ENCODE peak calls at places on chromosome 22, in four cellular contexts. S, I, G and L are unnamed samples.

GRCh38 chr22:48799227-48799970 is 1028.3 kb downstream of the BRD1 start:
- DNase-seq in S (no peak), I (no peak), G (no peak), L (no peak)

GRCh38 chr22:16949561-16949960 is 58.5 kb downstream of the GAB4 start:
- DNase-seq in S (no peak), I (no peak), G (no peak), L (no peak)

GRCh38 chr22:29569011-29569678 is 11.8 kb downstream of the NIPSNAP1 start:
- DNase-seq in S (no peak), I (no peak), G (no peak), L (no peak)

GRCh38 chr22:42364641-42365336 is 67.4 kb downstream of the NFAM1 start:
- DNase-seq in S (peak; percentile 70), I (no peak), G (no peak), L (peak; percentile 67)

GRCh38 chr22:43263645-43264514 is 76.9 kb upstream of the TTLL12 start:
- DNase-seq in S (peak; percentile 59), I (peak; percentile 21), G (peak; percentile 65), L (peak; percentile 61)

GRCh38 chr22:25492950-25493790 is 71.3 kb upstream of the GRK3 start:
- DNase-seq in S (no peak), I (no peak), G (no peak), L (no peak)

GRCh38 chr22:47194476-47195155 is 432.2 kb downstream of the TBC1D22A start:
- DNase-seq in S (no peak), I (no peak), G (no peak), L (peak; percentile 44)

GRCh38 chr22:48734961-48735360 is 1092.7 kb downstream of the BRD1 start:
- DNase-seq in S (no peak), I (no peak), G (no peak), L (no peak)

GRCh38 chr22:39169797-39170466 is 17.5 kb upstream of the CBX7 start:
- DNase-seq in S (no peak), I (no peak), G (no peak), L (no peak)

GRCh38 chr22:48746789-48747425 is 1080.8 kb downstream of the BRD1 start:
- DNase-seq in S (no peak), I (no peak), G (peak; percentile 25), L (peak; percentile 50)

GRCh38 chr22:35973388-35973787 is 55.2 kb downstream of the RBFOX2 start:
- DNase-seq in S (no peak), I (no peak), G (no peak), L (no peak)

GRCh38 chr22:50293441-50294318 is 13.8 kb downstream of the PLXNB2 start:
- DNase-seq in S (peak; percentile 89), I (peak; percentile 92), G (peak; percentile 79), L (no peak)

GRCh38 chr22:48968201-48968959 is 859.3 kb downstream of the BRD1 start:
- DNase-seq in S (no peak), I (no peak), G (peak; percentile 30), L (peak; percentile 34)

GRCh38 chr22:32005453-32005852 is 37.6 kb upstream of the SLC5A1 start:
- DNase-seq in S (peak; percentile 3), I (no peak), G (no peak), L (no peak)

GRCh38 chr22:45923812-45924211 is 53.1 kb downstream of the WNT7B start:
- DNase-seq in S (no peak), I (peak; percentile 72), G (peak; percentile 44), L (no peak)

GRCh38 chr22:44737414-44738346 is 14.7 kb upstream of the ARHGAP8 start:
- DNase-seq in S (no peak), I (no peak), G (no peak), L (no peak)

GRCh38 chr22:44736581-44737413 is 15.6 kb upstream of the ARHGAP8 start:
- DNase-seq in S (no peak), I (no peak), G (no peak), L (no peak)

GRCh38 chr22:44734801-44735517 is 17.4 kb upstream of the ARHGAP8 start:
- DNase-seq in S (no peak), I (no peak), G (no peak), L (no peak)

GRCh38 chr22:44734278-44734677 is 18.1 kb upstream of the ARHGAP8 start:
- DNase-seq in S (no peak), I (no peak), G (no peak), L (no peak)

DNA sequence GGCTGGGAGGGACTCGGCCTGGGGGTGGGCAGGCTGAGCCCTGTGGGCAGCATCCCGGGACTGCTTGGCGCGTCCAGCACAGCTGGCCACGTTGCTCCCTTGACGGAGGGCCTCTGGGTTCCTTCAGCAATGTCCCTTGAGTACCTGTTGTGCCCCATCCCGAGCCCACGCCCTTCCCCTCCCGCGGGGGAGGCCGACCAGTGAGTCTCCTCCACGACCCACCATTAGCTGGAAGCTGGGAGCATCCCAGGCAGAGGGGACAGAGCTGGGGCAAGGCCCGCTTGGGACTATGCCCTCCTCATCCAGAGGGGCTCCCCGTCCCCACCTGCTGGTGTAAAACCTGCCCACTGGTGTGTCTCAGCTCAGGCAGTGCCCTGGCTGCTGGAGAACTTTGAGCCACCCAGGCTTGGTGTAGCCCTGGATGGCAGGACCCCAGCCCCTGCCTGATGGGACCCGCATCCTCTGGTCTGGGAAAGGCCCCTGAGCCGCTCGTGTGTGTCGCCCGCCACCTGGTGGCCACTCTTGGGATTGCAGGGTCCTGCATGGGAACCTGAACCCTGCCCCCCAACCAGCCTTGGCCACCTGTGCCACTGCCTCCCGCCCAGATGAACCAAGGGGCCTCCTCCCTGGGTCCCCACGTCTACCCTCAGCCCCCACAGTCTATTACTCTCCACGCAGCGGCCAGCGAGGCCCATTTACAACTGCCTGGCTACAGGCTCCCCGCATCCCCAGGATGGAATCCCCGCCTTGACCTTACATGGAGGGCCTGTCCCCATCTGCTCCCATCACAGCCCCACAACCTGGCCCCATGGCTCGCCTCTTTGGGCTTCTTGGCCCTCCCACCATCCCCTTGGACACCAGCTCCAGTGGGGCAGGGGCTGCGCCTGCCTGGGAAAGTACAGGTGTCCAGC is 16.6 kb upstream of the ARHGAP8 start:
- DNase-seq in S (peak; percentile 76), I (peak; percentile 69), G (peak; percentile 80), L (peak; percentile 77)
- H3K4me1 ChIP-seq in S (no peaks in the 10 kb centered on the region), I (no peaks in the 10 kb centered on the region), G (no peaks in the 10 kb centered on the region), L (peaks cover 9% of the 10 kb centered on the region)

DNA sequence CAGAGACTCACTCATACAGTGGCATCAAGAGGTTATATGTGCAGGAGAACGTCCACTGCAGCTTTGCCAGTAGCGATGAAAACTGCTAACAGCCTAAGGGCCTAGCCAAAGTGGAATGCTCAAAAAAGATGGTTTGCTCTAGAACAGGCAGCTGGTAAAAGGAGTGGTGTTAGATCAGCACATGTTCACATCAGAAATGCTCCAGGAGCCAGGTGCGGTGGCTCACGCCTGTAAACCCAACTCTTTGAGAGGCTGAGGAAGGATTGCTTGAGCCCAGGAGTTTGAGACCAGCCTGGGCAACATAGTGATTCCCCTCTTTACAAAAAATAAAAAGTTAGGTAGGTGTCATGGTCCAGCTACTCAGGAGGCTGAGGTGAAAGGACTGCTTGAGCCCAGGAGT is 10.3 kb upstream of the TFIP11 start:
- DNase-seq in S (no peak), I (no peak), G (no peak), L (no peak)
- H3K36me3 ChIP-seq in S (peaks cover 27% of the 10 kb centered on the region), I (peaks cover 7% of the 10 kb centered on the region), G (peaks cover 9% of the 10 kb centered on the region), L (peaks cover 11% of the 10 kb centered on the region)

GRCh38 chr22:23499845-23500500 is 80.1 kb downstream of the IGLL1 start:
- DNase-seq in S (no peak), I (no peak), G (no peak), L (no peak)
- H3K4me1 ChIP-seq in S (no peaks in the 10 kb centered on the region), I (no peaks in the 10 kb centered on the region), G (no peaks in the 10 kb centered on the region), L (peaks cover 12% of the 10 kb centered on the region)

GRCh38 chr22:37647928-37648327 is 8.5 kb downstream of the SH3BP1 start:
- DNase-seq in S (no peak), I (no peak), G (no peak), L (no peak)
- H3K36me3 ChIP-seq in S (peaks cover 13% of the 10 kb centered on the region), I (no peaks in the 10 kb centered on the region), G (peaks cover 16% of the 10 kb centered on the region), L (no peaks in the 10 kb centered on the region)